ENCODE peak calls at places on chromosome 2, in eight cellular contexts. W is PC-9; J is MM.1S; X is astrocyte; Q is stimulated activated naive CD4-positive, alpha-beta T cell; N is iris pigment epithelial cell; I is psoas muscle; K is activated CD4-positive, alpha-beta T cell treated with anti-CD3 and anti-CD28 coated beads for 48 hours. G is an unnamed sample.
A peak's percentile ranks its signal among the peaks of the same experiment; 100 is the strongest.

GRCh38 chr2:201233192-201234166 is 26.9 kb upstream of the CASP8 start:
- DNase-seq in W (peak; percentile 83), Q (peak; percentile 86), I (peak; percentile 42), J (peak; percentile 97), X (peak; percentile 6), N (peak; percentile 39), K (peak; percentile 92), G (peak; percentile 81)

GRCh38 chr2:19576411-19576810 is 218.0 kb upstream of the OSR1 start:
- DNase-seq in J (no peak), I (no peak), N (no peak), K (no peak), Q (no peak), X (no peak), W (no peak), G (peak; percentile 8)

GRCh38 chr2:82823892-82824291 is 1635.2 kb downstream of the SUCLG1 start:
- DNase-seq in W (no peak), I (no peak), K (no peak), J (no peak), X (no peak), Q (no peak), N (no peak), G (no peak)

GRCh38 chr2:30421551-30422436 is 25.3 kb upstream of the LCLAT1 start:
- DNase-seq in N (peak; percentile 39), J (peak; percentile 23), Q (no peak), K (peak; percentile 45), W (no peak), I (no peak), X (peak; percentile 55), G (no peak)

GRCh38 chr2:164737612-164738081 is 104.0 kb downstream of the COBLL1 start:
- DNase-seq in X (peak; percentile 24), J (peak; percentile 83), N (peak; percentile 56), I (peak; percentile 24), K (peak; percentile 16), W (peak; percentile 24), Q (no peak), G (peak; percentile 53)

GRCh38 chr2:222302178-222303018 is 3.6 kb upstream of the PAX3 start:
- DNase-seq in Q (no peak), K (no peak), I (no peak), J (no peak), N (no peak), X (no peak), W (no peak), G (no peak)

GRCh38 chr2:119126650-119127049 is 31.9 kb downstream of the C1QL2 start:
- DNase-seq in Q (no peak), J (no peak), N (peak; percentile 14), X (no peak), K (peak; percentile 53), I (peak; percentile 28), W (peak; percentile 7), G (no peak)

GRCh38 chr2:81073412-81073811 is 768.9 kb upstream of the LRRTM1 start:
- DNase-seq in N (no peak), W (no peak), K (no peak), X (no peak), Q (no peak), I (no peak), J (no peak), G (no peak)

GRCh38 chr2:239770240-239770639 is 254.9 kb downstream of the NDUFA10 start:
- DNase-seq in J (peak; percentile 97), N (no peak), W (no peak), I (no peak), Q (no peak), X (no peak), K (no peak), G (no peak)

GRCh38 chr2:180847073-180847472 is 133.3 kb upstream of the UBE2E3 start:
- DNase-seq in I (no peak), W (no peak), Q (no peak), X (no peak), J (no peak), N (no peak), K (no peak), G (no peak)

GRCh38 chr2:84317135-84317534 is 141.9 kb downstream of the SUCLG1 start:
- DNase-seq in W (no peak), X (no peak), J (no peak), Q (no peak), K (no peak), N (no peak), I (no peak), G (no peak)

GRCh38 chr2:110869472-110870446 is 137.4 kb downstream of the ACOXL start:
- DNase-seq in Q (no peak), X (peak; percentile 65), J (no peak), W (peak; percentile 84), I (no peak), K (no peak), N (peak; percentile 25), G (peak; percentile 15)

GRCh38 chr2:241258505-241259160 is 56.8 kb downstream of the HDLBP start:
- DNase-seq in I (no peak), K (no peak), X (no peak), N (no peak), W (no peak), J (no peak), Q (no peak), G (no peak)

GRCh38 chr2:170503971-170504819 is 210.9 kb upstream of the SP5 start:
- DNase-seq in K (no peak), Q (no peak), J (no peak), X (no peak), N (peak; percentile 47), I (no peak), W (no peak), G (no peak)

GRCh38 chr2:62814132-62814531 is 108.6 kb downstream of the EHBP1 start:
- DNase-seq in K (no peak), W (no peak), J (no peak), Q (no peak), N (peak; percentile 84), X (peak; percentile 43), I (no peak), G (peak; percentile 14)

GRCh38 chr2:237421542-237422047 is 7.6 kb upstream of the COL6A3 start:
- DNase-seq in J (peak; percentile 68), Q (peak; percentile 46), W (peak; percentile 87), X (peak; percentile 74), N (peak; percentile 83), K (peak; percentile 88), I (peak; percentile 84), G (peak; percentile 59)

GRCh38 chr2:239086325-239087020 is 238.6 kb downstream of the TWIST2 start:
- DNase-seq in I (no peak), W (no peak), Q (no peak), J (no peak), X (no peak), K (no peak), N (no peak), G (no peak)

GRCh38 chr2:74201196-74201595 is 2.8 kb downstream of the MTHFD2 start:
- DNase-seq in N (no peak), Q (no peak), X (no peak), W (no peak), J (no peak), K (no peak), I (no peak), G (no peak)

G was measured in NCI-H226.